ENCODE peak calls at places on chromosomes 4 and X, in six cellular contexts. One of them, this sample, is unnamed.

GRCh38 chrX:31497086-31497485 is 425.2 kb upstream of the FTHL17 start:
- DNase-seq in colonic mucosa: no peak
- DNase-seq in IMR-90: peak; percentile 48
- DNase-seq in A549: no peak
- DNase-seq in heart left ventricle: no peak
- DNase-seq in sigmoid colon: no peak
- DNase-seq in this sample: no peak

GRCh38 chr4:93788712-93789111 is 39.8 kb upstream of the ATOH1 start:
- DNase-seq in colonic mucosa: no peak
- DNase-seq in IMR-90: peak; percentile 10
- DNase-seq in A549: peak; percentile 43
- DNase-seq in heart left ventricle: no peak
- DNase-seq in sigmoid colon: no peak
- DNase-seq in this sample: no peak

GRCh38 chr4:154329268-154329858 is 162.2 kb downstream of the DCHS2 start:
- DNase-seq in colonic mucosa: no peak
- DNase-seq in IMR-90: peak; percentile 10
- DNase-seq in A549: peak; percentile 25
- DNase-seq in heart left ventricle: no peak
- DNase-seq in sigmoid colon: no peak
- DNase-seq in this sample: peak; percentile 3

GRCh38 chr4:48380583-48381167 is 39.3 kb downstream of the SLAIN2 start:
- DNase-seq in colonic mucosa: no peak
- DNase-seq in IMR-90: no peak
- DNase-seq in A549: no peak
- DNase-seq in heart left ventricle: no peak
- DNase-seq in sigmoid colon: no peak
- DNase-seq in this sample: no peak

GRCh38 chr4:2846172-2846571 is 2.5 kb downstream of the ADD1 start:
- DNase-seq in colonic mucosa: no peak
- DNase-seq in IMR-90: no peak
- DNase-seq in A549: no peak
- DNase-seq in heart left ventricle: no peak
- DNase-seq in sigmoid colon: no peak
- DNase-seq in this sample: no peak

GRCh38 chrX:44621088-44621487 is 78.4 kb upstream of the FUNDC1 start:
- DNase-seq in colonic mucosa: peak; percentile 36
- DNase-seq in IMR-90: no peak
- DNase-seq in A549: peak; percentile 3
- DNase-seq in heart left ventricle: no peak
- DNase-seq in sigmoid colon: no peak
- DNase-seq in this sample: peak; percentile 26

GRCh38 chrX:112844250-112844649 is 3.6 kb upstream of the AMOT start:
- DNase-seq in colonic mucosa: no peak
- DNase-seq in IMR-90: peak; percentile 50
- DNase-seq in A549: no peak
- DNase-seq in heart left ventricle: no peak
- DNase-seq in sigmoid colon: no peak
- DNase-seq in this sample: no peak

GRCh38 chr4:40915318-40916217 is 165.8 kb downstream of the NSUN7 start:
- DNase-seq in colonic mucosa: no peak
- DNase-seq in IMR-90: peak; percentile 57
- DNase-seq in A549: no peak
- DNase-seq in heart left ventricle: no peak
- DNase-seq in sigmoid colon: peak; percentile 42
- DNase-seq in this sample: no peak

GRCh38 chrX:100802843-100803242 is 17.3 kb upstream of the CSTF2 start:
- DNase-seq in colonic mucosa: peak; percentile 38
- DNase-seq in IMR-90: no peak
- DNase-seq in A549: no peak
- DNase-seq in heart left ventricle: no peak
- DNase-seq in sigmoid colon: no peak
- DNase-seq in this sample: no peak

GRCh38 chr4:40227284-40227683 is 30.5 kb downstream of the RHOH start:
- DNase-seq in colonic mucosa: no peak
- DNase-seq in IMR-90: no peak
- DNase-seq in A549: no peak
- DNase-seq in heart left ventricle: no peak
- DNase-seq in sigmoid colon: no peak
- DNase-seq in this sample: peak; percentile 35

GRCh38 chr4:169611991-169612868 is at the start of gene NEK1:
- DNase-seq in colonic mucosa: peak; percentile 88
- DNase-seq in IMR-90: peak; percentile 83
- DNase-seq in A549: peak; percentile 89
- DNase-seq in heart left ventricle: peak; percentile 93
- DNase-seq in sigmoid colon: peak; percentile 95
- DNase-seq in this sample: peak; percentile 88

GRCh38 chr4:40307627-40308497 is 27.3 kb upstream of the CHRNA9 start:
- DNase-seq in colonic mucosa: peak; percentile 36
- DNase-seq in IMR-90: no peak
- DNase-seq in A549: no peak
- DNase-seq in heart left ventricle: peak; percentile 32
- DNase-seq in sigmoid colon: peak; percentile 52
- DNase-seq in this sample: peak; percentile 91

GRCh38 chr4:87949961-87950360 is 25.6 kb upstream of the SPP1 start:
- DNase-seq in colonic mucosa: peak; percentile 35
- DNase-seq in IMR-90: peak; percentile 21
- DNase-seq in A549: peak; percentile 21
- DNase-seq in heart left ventricle: no peak
- DNase-seq in sigmoid colon: no peak
- DNase-seq in this sample: no peak

GRCh38 chr4:48016141-48017107 is at the start of the genes CNGA1 and NIPAL1:
- DNase-seq in colonic mucosa: peak; percentile 93
- DNase-seq in IMR-90: peak; percentile 23
- DNase-seq in A549: peak; percentile 53
- DNase-seq in heart left ventricle: peak; percentile 84
- DNase-seq in sigmoid colon: peak; percentile 70
- DNase-seq in this sample: peak; percentile 13

GRCh38 chr4:123819362-123820035 is 422.9 kb downstream of the SPRY1 start:
- DNase-seq in colonic mucosa: no peak
- DNase-seq in IMR-90: no peak
- DNase-seq in A549: no peak
- DNase-seq in heart left ventricle: no peak
- DNase-seq in sigmoid colon: no peak
- DNase-seq in this sample: no peak

GRCh38 chrX:138930546-138930945 is 219.0 kb upstream of the FGF13 start:
- DNase-seq in colonic mucosa: no peak
- DNase-seq in IMR-90: no peak
- DNase-seq in A549: no peak
- DNase-seq in heart left ventricle: no peak
- DNase-seq in sigmoid colon: no peak
- DNase-seq in this sample: no peak

GRCh38 chrX:39519213-39519544 is 578.6 kb downstream of the BCOR start:
- DNase-seq in colonic mucosa: no peak
- DNase-seq in IMR-90: no peak
- DNase-seq in A549: no peak
- DNase-seq in heart left ventricle: no peak
- DNase-seq in sigmoid colon: no peak
- DNase-seq in this sample: no peak

GRCh38 chr4:147596976-147597375 is 20.2 kb upstream of the TMEM184C start:
- DNase-seq in colonic mucosa: no peak
- DNase-seq in IMR-90: peak; percentile 93
- DNase-seq in A549: peak; percentile 10
- DNase-seq in heart left ventricle: no peak
- DNase-seq in sigmoid colon: no peak
- DNase-seq in this sample: no peak

GRCh38 chr4:120105472-120105871 is 38.8 kb upstream of the MAD2L1 start:
- DNase-seq in colonic mucosa: no peak
- DNase-seq in IMR-90: no peak
- DNase-seq in A549: no peak
- DNase-seq in heart left ventricle: no peak
- DNase-seq in sigmoid colon: no peak
- DNase-seq in this sample: no peak

GRCh38 chr4:122500852-122501501 is 44.5 kb upstream of the IL2 start:
- DNase-seq in colonic mucosa: no peak
- DNase-seq in IMR-90: no peak
- DNase-seq in A549: no peak
- DNase-seq in heart left ventricle: no peak
- DNase-seq in sigmoid colon: no peak
- DNase-seq in this sample: no peak

GRCh38 chrX:105821471-105822081 is 763 bp upstream of the NRK start:
- DNase-seq in colonic mucosa: no peak
- DNase-seq in IMR-90: peak; percentile 45
- DNase-seq in A549: no peak
- DNase-seq in heart left ventricle: no peak
- DNase-seq in sigmoid colon: peak; percentile 57
- DNase-seq in this sample: no peak

GRCh38 chr4:15906024-15906443 is 32.5 kb downstream of the FGFBP1 start:
- DNase-seq in colonic mucosa: peak; percentile 90
- DNase-seq in IMR-90: no peak
- DNase-seq in A549: peak; percentile 90
- DNase-seq in heart left ventricle: peak; percentile 24
- DNase-seq in sigmoid colon: no peak
- DNase-seq in this sample: no peak

GRCh38 chr4:23969635-23970034 is 79.8 kb upstream of the PPARGC1A start:
- DNase-seq in colonic mucosa: no peak
- DNase-seq in IMR-90: peak; percentile 10
- DNase-seq in A549: no peak
- DNase-seq in heart left ventricle: no peak
- DNase-seq in sigmoid colon: no peak
- DNase-seq in this sample: no peak

GRCh38 chrX:121322159-121322558 is 274.7 kb downstream of the GLUD2 start:
- DNase-seq in colonic mucosa: no peak
- DNase-seq in IMR-90: no peak
- DNase-seq in A549: no peak
- DNase-seq in heart left ventricle: no peak
- DNase-seq in sigmoid colon: no peak
- DNase-seq in this sample: no peak

GRCh38 chr4:11368701-11369115 is 60.0 kb downstream of the HS3ST1 start:
- DNase-seq in colonic mucosa: no peak
- DNase-seq in IMR-90: no peak
- DNase-seq in A549: no peak
- DNase-seq in heart left ventricle: no peak
- DNase-seq in sigmoid colon: no peak
- DNase-seq in this sample: no peak

GRCh38 chrX:131577999-131578734 is 34.3 kb downstream of the OR13H1 start:
- DNase-seq in colonic mucosa: no peak
- DNase-seq in IMR-90: no peak
- DNase-seq in A549: peak; percentile 64
- DNase-seq in heart left ventricle: no peak
- DNase-seq in sigmoid colon: no peak
- DNase-seq in this sample: no peak

GRCh38 chrX:131572372-131573014 is 28.6 kb downstream of the OR13H1 start:
- DNase-seq in colonic mucosa: no peak
- DNase-seq in IMR-90: no peak
- DNase-seq in A549: peak; percentile 40
- DNase-seq in heart left ventricle: no peak
- DNase-seq in sigmoid colon: no peak
- DNase-seq in this sample: no peak

DNA sequence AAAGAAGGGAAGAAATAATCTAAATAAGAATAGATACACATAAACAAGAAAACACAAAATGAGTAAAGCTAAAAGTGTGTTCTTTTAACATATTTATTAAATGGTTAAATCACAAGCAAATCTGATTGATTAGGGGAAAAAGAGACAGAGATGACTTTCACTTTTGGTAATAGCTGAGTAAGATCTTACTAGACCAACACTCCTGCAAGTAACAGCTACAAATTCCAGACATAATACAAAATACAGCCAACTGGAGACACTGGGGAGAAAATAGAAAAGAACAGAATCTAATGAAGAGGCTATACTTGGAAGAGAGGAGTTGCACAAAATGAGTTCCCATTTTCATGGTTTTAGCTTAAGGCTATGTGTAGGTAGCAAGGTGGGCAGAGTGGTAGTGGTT is 33.6 kb downstream of the OR13H1 start:
- DNase-seq in colonic mucosa: no peak
- DNase-seq in IMR-90: no peak
- DNase-seq in A549: no peak
- DNase-seq in heart left ventricle: no peak
- DNase-seq in sigmoid colon: no peak
- DNase-seq in this sample: no peak
- H3K4me3 ChIP-seq in colonic mucosa: no peak overlapping the region
- H3K4me3 ChIP-seq in IMR-90: no peak overlapping the region
- H3K4me3 ChIP-seq in A549: peak overlapping the region; percentile 81
- H3K4me3 ChIP-seq in heart left ventricle: no peak overlapping the region
- H3K4me3 ChIP-seq in sigmoid colon: no peak overlapping the region
- H3K4me3 ChIP-seq in this sample: no peak overlapping the region

DNA sequence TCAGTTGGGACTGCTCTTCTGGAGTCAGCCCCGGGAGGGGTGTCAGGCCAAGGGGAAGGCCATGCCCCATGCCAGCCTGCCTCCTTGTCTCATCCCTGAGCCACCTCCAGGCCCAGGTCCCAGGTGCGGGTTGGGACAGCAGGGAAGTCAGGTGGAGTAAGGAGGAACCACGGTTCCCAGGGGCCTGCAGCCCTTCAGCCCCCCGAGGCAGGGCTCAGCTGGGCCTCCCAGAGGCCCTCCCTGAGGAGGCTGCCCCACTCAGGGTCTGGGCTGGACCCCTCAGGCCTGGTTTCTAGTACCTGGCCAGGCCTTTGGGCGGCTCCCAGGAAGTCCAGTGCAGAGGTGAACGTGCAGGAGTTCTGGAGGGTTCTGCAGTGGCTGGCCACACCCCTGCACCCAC is 23.4 kb upstream of the FGFR3 start:
- DNase-seq in colonic mucosa: no peak
- DNase-seq in IMR-90: no peak
- DNase-seq in A549: no peak
- DNase-seq in heart left ventricle: no peak
- DNase-seq in sigmoid colon: no peak
- DNase-seq in this sample: no peak
- H3K27ac ChIP-seq in colonic mucosa: no peak overlapping the region
- H3K27ac ChIP-seq in IMR-90: no peak overlapping the region
- H3K27ac ChIP-seq in A549: peak overlapping the region; percentile 100
- H3K27ac ChIP-seq in heart left ventricle: no peak overlapping the region
- H3K27ac ChIP-seq in sigmoid colon: no peak overlapping the region
- H3K27ac ChIP-seq in this sample: no peak overlapping the region

GRCh38 chrX:10444204-10444603 is 176.2 kb downstream of the MID1 start:
- DNase-seq in colonic mucosa: no peak
- DNase-seq in IMR-90: no peak
- DNase-seq in A549: peak; percentile 45
- DNase-seq in heart left ventricle: no peak
- DNase-seq in sigmoid colon: no peak
- DNase-seq in this sample: no peak
- TF ChIP-seq CTCF in colonic mucosa: no peak
- TF ChIP-seq CTCF in IMR-90: peak; percentile 12
- TF ChIP-seq CTCF in A549: no peak
- TF ChIP-seq CTCF in heart left ventricle: no peak
- TF ChIP-seq CTCF in sigmoid colon: no peak
- TF ChIP-seq CTCF in this sample: no peak

GRCh38 chr4:78938868-78939666 is at the start of gene PAQR3:
- DNase-seq in colonic mucosa: peak; percentile 88
- DNase-seq in IMR-90: peak; percentile 76
- DNase-seq in A549: peak; percentile 76
- DNase-seq in heart left ventricle: peak; percentile 90
- DNase-seq in sigmoid colon: peak; percentile 92
- DNase-seq in this sample: peak; percentile 78

GRCh38 chr4:78939667-78940008 is 400 bp upstream of the PAQR3 start:
- DNase-seq in colonic mucosa: no peak
- DNase-seq in IMR-90: peak; percentile 12
- DNase-seq in A549: no peak
- DNase-seq in heart left ventricle: no peak
- DNase-seq in sigmoid colon: no peak
- DNase-seq in this sample: no peak

GRCh38 chr4:78936989-78937388 is 2.2 kb downstream of the PAQR3 start:
- DNase-seq in colonic mucosa: no peak
- DNase-seq in IMR-90: no peak
- DNase-seq in A549: no peak
- DNase-seq in heart left ventricle: no peak
- DNase-seq in sigmoid colon: no peak
- DNase-seq in this sample: no peak

GRCh38 chr4:78938474-78938867 is 767 bp downstream of the PAQR3 start:
- DNase-seq in colonic mucosa: no peak
- DNase-seq in IMR-90: no peak
- DNase-seq in A549: no peak
- DNase-seq in heart left ventricle: no peak
- DNase-seq in sigmoid colon: no peak
- DNase-seq in this sample: peak; percentile 16

GRCh38 chr4:78937837-78938236 is 1.4 kb downstream of the PAQR3 start:
- DNase-seq in colonic mucosa: no peak
- DNase-seq in IMR-90: peak; percentile 16
- DNase-seq in A549: peak; percentile 8
- DNase-seq in heart left ventricle: no peak
- DNase-seq in sigmoid colon: no peak
- DNase-seq in this sample: peak; percentile 26
- H3K4me3 ChIP-seq in colonic mucosa: no peak overlapping the region
- H3K4me3 ChIP-seq in IMR-90: no peak overlapping the region
- H3K4me3 ChIP-seq in A549: no peak overlapping the region
- H3K4me3 ChIP-seq in heart left ventricle: no peak overlapping the region
- H3K4me3 ChIP-seq in sigmoid colon: no peak overlapping the region
- H3K4me3 ChIP-seq in this sample: no peak overlapping the region